ENCODE peak calls at places on chromosomes 6 and 20, in nine cellular contexts. Y is H1, X is fibroblast of lung, M is endothelial cell of umbilical vein, H is IMR-90, K is mesenchymal stem cell, E is GM23248, U is neuronal stem cell, R is SK-N-SH. O is an unnamed sample.
A peak's percentile ranks its signal among the peaks of the same experiment; 100 is the strongest.

GRCh38 chr6:56911847-56912246 is 43.1 kb upstream of the BEND6 start:
- DNase-seq in Y (no peak), X (peak; percentile 87), M (no peak), H (peak; percentile 76), K (peak; percentile 61), E (peak; percentile 73), U (no peak), R (no peak), O (peak; percentile 91)

GRCh38 chr6:139973602-139974373 is 599.3 kb upstream of the CITED2 start:
- DNase-seq in Y (no peak), X (peak; percentile 96), M (peak; percentile 90), H (peak; percentile 92), K (peak; percentile 93), E (peak; percentile 29), U (no peak), R (no peak), O (no peak)

GRCh38 chr6:53982361-53983050 is 128.7 kb upstream of the MLIP start:
- DNase-seq in Y (no peak), X (peak; percentile 75), M (no peak), H (peak; percentile 18), K (no peak), E (peak; percentile 46), U (no peak), R (no peak), O (peak; percentile 36)

GRCh38 chr20:62704341-62704948 is 4.2 kb upstream of the NTSR1 start:
- DNase-seq in Y (no peak), X (peak; percentile 92), M (peak; percentile 99), H (peak; percentile 95), K (peak; percentile 81), E (peak; percentile 92), U (no peak), R (peak; percentile 85), O (no peak)

GRCh38 chr20:6122873-6123649 is at the start of gene FERMT1:
- DNase-seq in Y (peak; percentile 82), X (peak; percentile 69), M (peak; percentile 31), H (peak; percentile 54), K (peak; percentile 60), E (peak; percentile 90), U (peak; percentile 44), R (peak; percentile 82), O (peak; percentile 85)

GRCh38 chr20:35883778-35884540 is 70.3 kb downstream of the SCAND1 start:
- DNase-seq in Y (peak; percentile 69), X (peak; percentile 100), M (peak; percentile 88), H (peak; percentile 100), K (peak; percentile 100), E (peak; percentile 100), U (peak; percentile 35), R (peak; percentile 61), O (peak; percentile 90)

GRCh38 chr6:133983099-133983939 is 30.3 kb downstream of the TBPL1 start:
- DNase-seq in Y (no peak), X (peak; percentile 76), M (no peak), H (peak; percentile 53), K (peak; percentile 80), E (no peak), U (no peak), R (no peak), O (peak; percentile 72)

GRCh38 chr6:16704706-16705402 is 56.4 kb downstream of the ATXN1 start:
- DNase-seq in Y (no peak), X (peak; percentile 88), M (peak; percentile 66), H (peak; percentile 79), K (peak; percentile 80), E (peak; percentile 72), U (no peak), R (no peak), O (no peak)

GRCh38 chr20:1861347-1861987 is 33.7 kb upstream of the SIRPA start:
- DNase-seq in Y (no peak), X (peak; percentile 47), M (peak; percentile 31), H (peak; percentile 25), K (peak; percentile 84), E (peak; percentile 88), U (no peak), R (no peak), O (no peak)

GRCh38 chr6:80143312-80143960 is 37.0 kb downstream of the BCKDHB start:
- DNase-seq in Y (no peak), X (peak; percentile 88), M (peak; percentile 76), H (peak; percentile 85), K (peak; percentile 58), E (peak; percentile 90), U (no peak), R (peak; percentile 3), O (no peak)

GRCh38 chr6:37320649-37321048 is 33.1 kb upstream of the RNF8 start:
- DNase-seq in Y (no peak), X (no peak), M (no peak), H (no peak), K (no peak), E (no peak), U (no peak), R (no peak), O (no peak)

GRCh38 chr6:82955841-82956240 is 109.8 kb downstream of the UBE3D start:
- DNase-seq in Y (no peak), X (peak; percentile 91), M (no peak), H (peak; percentile 92), K (peak; percentile 90), E (peak; percentile 88), U (no peak), R (no peak), O (no peak)

GRCh38 chr6:52221302-52221701 is 23.0 kb downstream of the IL17F start:
- DNase-seq in Y (no peak), X (peak; percentile 18), M (no peak), H (no peak), K (no peak), E (no peak), U (no peak), R (no peak), O (no peak)
- H3K9ac ChIP-seq in Y (no peak overlapping the region), X (no peak overlapping the region), M (no peak overlapping the region), H (no peak overlapping the region), K (no peak overlapping the region), E (no peak overlapping the region), U (no peak overlapping the region), R (no peak overlapping the region), O (no peak overlapping the region)

DNA sequence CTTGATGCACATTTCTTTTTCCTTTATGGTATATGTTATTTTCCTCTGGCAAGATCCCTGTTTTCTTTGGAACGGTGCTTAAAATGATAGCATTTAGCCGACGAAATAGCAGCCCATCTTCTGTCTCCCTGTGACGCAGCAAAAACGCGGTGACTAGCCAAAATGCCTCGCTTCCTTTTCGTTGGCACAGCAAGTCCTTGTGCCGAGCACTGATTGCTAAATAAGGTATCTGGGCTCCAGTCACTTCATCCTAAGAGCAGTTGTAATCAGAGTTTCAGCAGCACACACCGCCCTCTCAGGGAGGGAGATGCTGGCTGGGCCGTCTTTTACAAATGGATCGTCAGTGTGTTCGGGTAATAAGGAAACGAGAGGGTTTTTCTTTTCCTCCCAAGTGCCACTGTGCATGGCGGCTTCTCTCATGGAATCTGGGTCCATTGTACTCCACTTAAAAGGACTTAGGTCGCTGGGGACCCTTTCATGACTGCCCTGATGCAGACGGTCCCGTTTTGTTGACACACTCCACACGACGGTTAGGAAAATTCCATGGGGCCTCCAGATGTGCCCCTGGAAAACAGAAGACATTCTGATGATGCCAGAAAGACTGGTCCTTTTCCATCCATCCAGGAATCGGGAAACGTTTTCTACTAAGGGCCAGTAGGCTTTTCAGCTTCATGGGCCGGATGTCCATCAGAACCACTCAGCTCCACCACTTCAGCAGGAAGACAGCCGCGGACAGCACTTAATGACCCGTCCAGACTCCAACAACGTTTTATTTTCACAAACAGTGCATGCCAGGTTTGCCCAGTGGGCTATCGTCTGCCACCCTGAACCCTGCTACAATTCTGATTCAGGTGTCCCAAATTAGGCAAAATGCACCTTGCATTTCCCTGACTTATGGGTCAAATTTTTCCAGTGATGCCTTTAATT is 185.5 kb downstream of the CDH4 start:
- DNase-seq in Y (no peak), X (peak; percentile 95), M (no peak), H (peak; percentile 90), K (peak; percentile 36), E (peak; percentile 12), U (peak; percentile 52), R (no peak), O (peak; percentile 87)
- H3K9ac ChIP-seq in Y (peak overlapping the region; percentile 65), X (no peak overlapping the region), M (no peak overlapping the region), H (peak overlapping the region; percentile 28), K (no peak overlapping the region), E (no peak overlapping the region), U (no peak overlapping the region), R (no peak overlapping the region), O (peak overlapping the region; percentile 56)

DNA sequence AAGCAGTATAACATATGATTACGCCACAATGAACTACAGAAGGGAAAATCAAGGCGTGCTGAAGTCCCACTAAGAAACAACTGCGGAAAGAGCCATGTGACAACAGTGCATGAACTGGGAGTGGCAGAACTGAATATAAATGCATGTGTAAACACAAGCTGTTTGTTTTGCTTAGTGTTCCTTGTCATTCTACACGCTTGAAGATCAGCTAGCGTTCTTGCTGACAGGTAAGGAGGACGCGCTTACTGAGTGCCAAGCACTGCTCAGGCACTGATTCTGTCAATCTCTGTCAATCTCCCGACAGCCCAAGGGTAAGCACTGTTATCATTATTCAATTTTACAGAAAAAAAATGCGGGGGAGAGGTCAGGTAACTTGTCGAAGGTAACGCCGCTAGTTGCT is 483 bp upstream of the TBP start:
- DNase-seq in Y (no peak), X (peak; percentile 39), M (no peak), H (peak; percentile 37), K (peak; percentile 85), E (peak; percentile 77), U (no peak), R (no peak), O (no peak)
- H3K9ac ChIP-seq in Y (no peak overlapping the region), X (peak overlapping the region; percentile 90), M (peak overlapping the region; percentile 89), H (peak overlapping the region; percentile 68), K (peak overlapping the region; percentile 99), E (peak overlapping the region; percentile 96), U (no peak overlapping the region), R (peak overlapping the region; percentile 90), O (peak overlapping the region; percentile 44)

GRCh38 chr6:52543729-52544324 is 33.0 kb downstream of the TRAM2 start:
- DNase-seq in Y (no peak), X (peak; percentile 77), M (peak; percentile 67), H (peak; percentile 55), K (peak; percentile 48), E (peak; percentile 65), U (no peak), R (no peak), O (peak; percentile 95)
- H3K9ac ChIP-seq in Y (no peak overlapping the region), X (peak overlapping the region; percentile 29), M (peak overlapping the region; percentile 66), H (peak overlapping the region; percentile 48), K (peak overlapping the region; percentile 27), E (peak overlapping the region; percentile 57), U (no peak overlapping the region), R (peak overlapping the region; percentile 38), O (peak overlapping the region; percentile 46)

DNA sequence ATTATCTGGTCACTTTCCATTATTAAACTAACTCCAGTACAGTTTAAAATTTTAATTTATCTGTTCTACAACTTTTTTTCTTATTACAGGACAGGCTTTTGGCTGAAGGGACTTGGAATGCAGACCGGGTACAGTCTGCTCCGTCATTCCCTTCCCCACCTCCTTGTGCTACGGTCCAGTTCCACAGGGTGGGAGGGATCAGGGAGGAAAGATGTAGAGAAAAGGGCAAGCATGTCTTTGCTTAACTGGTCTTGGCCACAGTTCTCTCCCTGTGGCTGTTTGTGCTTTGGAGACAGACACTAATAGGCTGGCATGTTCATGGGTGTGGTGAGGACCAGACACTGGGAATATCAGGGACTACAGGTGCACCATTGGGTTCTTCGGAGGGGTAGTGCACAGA is 12.1 kb upstream of the RGS17 start:
- DNase-seq in Y (no peak), X (no peak), M (no peak), H (no peak), K (no peak), E (no peak), U (no peak), R (no peak), O (no peak)
- H3K9ac ChIP-seq in Y (no peak overlapping the region), X (no peak overlapping the region), M (no peak overlapping the region), H (no peak overlapping the region), K (no peak overlapping the region), E (no peak overlapping the region), U (no peak overlapping the region), R (no peak overlapping the region), O (no peak overlapping the region)